ENCODE peak calls at places on chromosomes 2 and 18, in seven cellular contexts. One of them, this sample, is unnamed.

GRCh38 chr2:134711622-134712125 is 7.1 kb downstream of the TMEM163 start:
- DNase-seq in K562: no peak
- DNase-seq in HCT116: no peak
- DNase-seq in HepG2: no peak
- DNase-seq in SK-N-SH: no peak
- DNase-seq in GM12878: no peak
- DNase-seq in H1: no peak
- DNase-seq in this sample: no peak

GRCh38 chr2:225104971-225105370 is 62.7 kb upstream of the DOCK10 start:
- DNase-seq in K562: no peak
- DNase-seq in HCT116: peak
- DNase-seq in HepG2: no peak
- DNase-seq in SK-N-SH: no peak
- DNase-seq in GM12878: no peak
- DNase-seq in H1: no peak
- DNase-seq in this sample: no peak

GRCh38 chr2:201996006-201996405 is 37.6 kb upstream of the FZD7 start:
- DNase-seq in K562: no peak
- DNase-seq in HCT116: no peak
- DNase-seq in HepG2: no peak
- DNase-seq in SK-N-SH: no peak
- DNase-seq in GM12878: no peak
- DNase-seq in H1: peak
- DNase-seq in this sample: no peak

GRCh38 chr2:20925265-20925889 is 102.5 kb upstream of the LDAH start:
- DNase-seq in K562: peak
- DNase-seq in HCT116: no peak
- DNase-seq in HepG2: no peak
- DNase-seq in SK-N-SH: no peak
- DNase-seq in GM12878: no peak
- DNase-seq in H1: peak
- DNase-seq in this sample: peak

GRCh38 chr2:18219676-18220075 is 340.8 kb downstream of the RDH14 start:
- DNase-seq in K562: no peak
- DNase-seq in HCT116: no peak
- DNase-seq in HepG2: no peak
- DNase-seq in SK-N-SH: no peak
- DNase-seq in GM12878: no peak
- DNase-seq in H1: no peak
- DNase-seq in this sample: no peak

GRCh38 chr18:24271381-24272331 is 126.0 kb downstream of the OSBPL1A start:
- DNase-seq in K562: no peak
- DNase-seq in HCT116: peak
- DNase-seq in HepG2: peak
- DNase-seq in SK-N-SH: peak
- DNase-seq in GM12878: no peak
- DNase-seq in H1: peak
- DNase-seq in this sample: peak

GRCh38 chr2:8514748-8515389 is 167.0 kb upstream of the ID2 start:
- DNase-seq in K562: no peak
- DNase-seq in HCT116: no peak
- DNase-seq in HepG2: no peak
- DNase-seq in SK-N-SH: no peak
- DNase-seq in GM12878: peak
- DNase-seq in H1: no peak
- DNase-seq in this sample: no peak

GRCh38 chr2:128441341-128442052 is 122.8 kb upstream of the HS6ST1 start:
- DNase-seq in K562: no peak
- DNase-seq in HCT116: no peak
- DNase-seq in HepG2: no peak
- DNase-seq in SK-N-SH: no peak
- DNase-seq in GM12878: no peak
- DNase-seq in H1: peak
- DNase-seq in this sample: no peak

GRCh38 chr18:57122906-57123510 is 23.9 kb upstream of the BOD1L2 start:
- DNase-seq in K562: no peak
- DNase-seq in HCT116: no peak
- DNase-seq in HepG2: no peak
- DNase-seq in SK-N-SH: no peak
- DNase-seq in GM12878: no peak
- DNase-seq in H1: no peak
- DNase-seq in this sample: no peak

GRCh38 chr2:175004980-175005832 is at the start of gene CHN1:
- DNase-seq in K562: peak
- DNase-seq in HCT116: no peak
- DNase-seq in HepG2: peak
- DNase-seq in SK-N-SH: peak
- DNase-seq in GM12878: no peak
- DNase-seq in H1: peak
- DNase-seq in this sample: peak

GRCh38 chr2:62196278-62196901 is 475 bp downstream of the B3GNT2 start:
- DNase-seq in K562: peak
- DNase-seq in HCT116: no peak
- DNase-seq in HepG2: peak
- DNase-seq in SK-N-SH: peak
- DNase-seq in GM12878: no peak
- DNase-seq in H1: peak
- DNase-seq in this sample: peak

GRCh38 chr2:43075906-43076585 is 150.4 kb downstream of the ZFP36L2 start:
- DNase-seq in K562: no peak
- DNase-seq in HCT116: no peak
- DNase-seq in HepG2: no peak
- DNase-seq in SK-N-SH: no peak
- DNase-seq in GM12878: no peak
- DNase-seq in H1: no peak
- DNase-seq in this sample: no peak

GRCh38 chr18:63148449-63149199 is 170.9 kb downstream of the BCL2 start:
- DNase-seq in K562: no peak
- DNase-seq in HCT116: no peak
- DNase-seq in HepG2: no peak
- DNase-seq in SK-N-SH: no peak
- DNase-seq in GM12878: no peak
- DNase-seq in H1: no peak
- DNase-seq in this sample: no peak

GRCh38 chr2:133557624-133558023 is 10.6 kb downstream of the NCKAP5 start:
- DNase-seq in K562: no peak
- DNase-seq in HCT116: no peak
- DNase-seq in HepG2: no peak
- DNase-seq in SK-N-SH: no peak
- DNase-seq in GM12878: no peak
- DNase-seq in H1: no peak
- DNase-seq in this sample: no peak

GRCh38 chr2:133566967-133567645 is 1.2 kb downstream of the NCKAP5 start:
- DNase-seq in K562: no peak
- DNase-seq in HCT116: no peak
- DNase-seq in HepG2: no peak
- DNase-seq in SK-N-SH: no peak
- DNase-seq in GM12878: no peak
- DNase-seq in H1: no peak
- DNase-seq in this sample: no peak

GRCh38 chr2:133561045-133561852 is 7.0 kb downstream of the NCKAP5 start:
- DNase-seq in K562: no peak
- DNase-seq in HCT116: peak
- DNase-seq in HepG2: peak
- DNase-seq in SK-N-SH: peak
- DNase-seq in GM12878: no peak
- DNase-seq in H1: no peak
- DNase-seq in this sample: no peak
- TF ChIP-seq JUND in K562: no peak
- TF ChIP-seq JUND in HCT116: no peak
- TF ChIP-seq JUND in HepG2: no peak
- TF ChIP-seq JUND in SK-N-SH: no peak
- TF ChIP-seq JUND in GM12878: no peak
- TF ChIP-seq JUND in H1: no peak
- TF ChIP-seq JUND in this sample: no peak

GRCh38 chr2:158481116-158481515 is 24.4 kb downstream of the PKP4 start:
- DNase-seq in K562: no peak
- DNase-seq in HCT116: no peak
- DNase-seq in HepG2: no peak
- DNase-seq in SK-N-SH: no peak
- DNase-seq in GM12878: no peak
- DNase-seq in H1: no peak
- DNase-seq in this sample: no peak
- TF ChIP-seq JUND in K562: no peak
- TF ChIP-seq JUND in HCT116: no peak
- TF ChIP-seq JUND in HepG2: no peak
- TF ChIP-seq JUND in SK-N-SH: no peak
- TF ChIP-seq JUND in GM12878: no peak
- TF ChIP-seq JUND in H1: no peak
- TF ChIP-seq JUND in this sample: no peak

DNA sequence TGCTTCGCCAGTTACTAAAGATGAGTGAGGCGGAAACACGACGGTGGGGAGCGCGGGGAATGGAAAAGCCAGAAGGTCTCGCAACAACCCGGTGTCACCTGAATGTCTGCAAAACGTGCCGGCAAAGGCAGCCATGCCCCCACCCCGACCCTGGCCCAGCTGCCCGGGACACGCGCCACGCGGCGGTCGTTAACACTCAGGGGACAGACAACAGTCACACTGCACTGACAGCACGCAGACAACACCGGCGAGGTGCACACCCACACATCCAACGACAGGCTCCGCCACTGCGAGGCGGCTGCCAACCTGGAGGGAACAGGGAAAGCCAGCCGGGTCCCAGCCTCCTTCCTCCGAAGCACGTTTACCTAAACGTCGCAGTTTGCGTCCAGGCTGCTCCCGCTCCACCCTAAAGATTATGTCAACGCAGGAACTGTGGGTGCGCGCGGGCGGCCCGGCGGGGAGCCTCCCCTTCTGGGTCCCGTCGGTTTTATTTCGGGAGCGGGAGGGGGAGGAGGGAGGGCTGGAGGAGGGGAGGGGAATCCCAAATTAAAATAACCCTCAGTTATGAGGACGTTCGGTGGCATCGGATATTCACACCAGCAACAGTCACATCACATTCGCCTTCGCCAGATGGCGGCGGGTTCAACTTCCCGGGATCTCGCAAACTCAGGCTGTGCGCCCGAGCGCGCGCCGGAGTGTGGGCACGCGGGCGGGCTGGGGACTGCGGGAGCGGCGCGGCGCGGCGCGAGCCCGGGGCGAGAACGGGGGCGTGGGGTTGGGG is 694 bp downstream of the PTGR3 start:
- DNase-seq in K562: peak
- DNase-seq in HCT116: no peak
- DNase-seq in HepG2: peak
- DNase-seq in SK-N-SH: peak
- DNase-seq in GM12878: no peak
- DNase-seq in H1: peak
- DNase-seq in this sample: peak
- TF ChIP-seq JUND in K562: no peak
- TF ChIP-seq JUND in HCT116: no peak
- TF ChIP-seq JUND in HepG2: no peak
- TF ChIP-seq JUND in SK-N-SH: no peak
- TF ChIP-seq JUND in GM12878: no peak
- TF ChIP-seq JUND in H1: no peak
- TF ChIP-seq JUND in this sample: no peak

GRCh38 chr2:206728277-206729199 is 10.3 kb upstream of the DYTN start:
- DNase-seq in K562: no peak
- DNase-seq in HCT116: peak
- DNase-seq in HepG2: peak
- DNase-seq in SK-N-SH: no peak
- DNase-seq in GM12878: no peak
- DNase-seq in H1: no peak
- DNase-seq in this sample: no peak
- TF ChIP-seq JUND in K562: no peak
- TF ChIP-seq JUND in HCT116: no peak
- TF ChIP-seq JUND in HepG2: no peak
- TF ChIP-seq JUND in SK-N-SH: no peak
- TF ChIP-seq JUND in GM12878: no peak
- TF ChIP-seq JUND in H1: no peak
- TF ChIP-seq JUND in this sample: no peak

This sample was measured in T47D.